ENCODE peak calls at places on chromosomes 11 and 22, in five cellular contexts. V is brain microvascular endothelial cell, Q is mesendoderm, B is neural progenitor cell, S is mammary epithelial cell. Z is an unnamed sample.

GRCh38 chr11:104728927-104729326 is 169.3 kb downstream of the CASP12 start:
- DNase-seq in V (no peak), Q (peak; percentile 61), B (no peak), S (no peak), Z (no peak)

GRCh38 chr22:39917091-39917703 is 16.3 kb downstream of the GRAP2 start:
- DNase-seq in V (no peak), Q (no peak), B (no peak), S (no peak), Z (no peak)

GRCh38 chr11:68840661-68841653 is 759 bp downstream of the CPT1A start:
- DNase-seq in V (no peak), Q (no peak), B (peak; percentile 34), S (no peak), Z (peak; percentile 77)

GRCh38 chr11:132858203-132858602 is 674.1 kb downstream of the OPCML start:
- DNase-seq in V (peak; percentile 61), Q (peak; percentile 91), B (peak; percentile 37), S (peak; percentile 42), Z (no peak)

GRCh38 chr11:10651579-10652361 is 41.8 kb downstream of the IRAG1 start:
- DNase-seq in V (no peak), Q (no peak), B (no peak), S (no peak), Z (peak; percentile 25)

GRCh38 chr22:41687901-41688364 is 734 bp downstream of the SNU13 start:
- DNase-seq in V (no peak), Q (peak; percentile 59), B (peak; percentile 54), S (peak; percentile 35), Z (peak; percentile 30)

GRCh38 chr22:26064048-26064447 is 105.2 kb upstream of the SEZ6L start:
- DNase-seq in V (no peak), Q (no peak), B (no peak), S (no peak), Z (no peak)

GRCh38 chr22:44702479-44703219 is 645 bp downstream of the PRR5 start:
- DNase-seq in V (peak; percentile 17), Q (peak; percentile 40), B (peak; percentile 82), S (peak; percentile 36), Z (no peak)

GRCh38 chr11:82890941-82891340 is 9.3 kb downstream of the PRCP start:
- DNase-seq in V (no peak), Q (no peak), B (no peak), S (no peak), Z (no peak)

GRCh38 chr22:18031670-18032454 is 7.5 kb upstream of the MICAL3 start:
- DNase-seq in V (peak; percentile 85), Q (peak; percentile 48), B (no peak), S (peak; percentile 97), Z (no peak)

GRCh38 chr11:93718057-93718563 is 23.2 kb downstream of the TAF1D start:
- DNase-seq in V (no peak), Q (peak; percentile 69), B (no peak), S (no peak), Z (no peak)

GRCh38 chr11:35082322-35083180 is 56.4 kb upstream of the CD44 start:
- DNase-seq in V (peak; percentile 89), Q (peak; percentile 94), B (peak; percentile 24), S (peak; percentile 86), Z (peak; percentile 78)

GRCh38 chr22:36636916-36637315 is 66.6 kb downstream of the CACNG2 start:
- DNase-seq in V (no peak), Q (no peak), B (peak; percentile 54), S (no peak), Z (no peak)

GRCh38 chr22:30830907-30831306 is 136.2 kb downstream of the OSBP2 start:
- DNase-seq in V (peak; percentile 89), Q (peak; percentile 30), B (no peak), S (peak; percentile 97), Z (no peak)

GRCh38 chr22:30827646-30828045 is 133.0 kb downstream of the OSBP2 start:
- DNase-seq in V (no peak), Q (no peak), B (no peak), S (no peak), Z (no peak)

GRCh38 chr22:30826670-30827355 is 132.1 kb downstream of the OSBP2 start:
- DNase-seq in V (no peak), Q (no peak), B (no peak), S (no peak), Z (no peak)

GRCh38 chr22:30829901-30830550 is 135.4 kb downstream of the OSBP2 start:
- DNase-seq in V (peak; percentile 91), Q (no peak), B (no peak), S (peak; percentile 99), Z (no peak)

DNA sequence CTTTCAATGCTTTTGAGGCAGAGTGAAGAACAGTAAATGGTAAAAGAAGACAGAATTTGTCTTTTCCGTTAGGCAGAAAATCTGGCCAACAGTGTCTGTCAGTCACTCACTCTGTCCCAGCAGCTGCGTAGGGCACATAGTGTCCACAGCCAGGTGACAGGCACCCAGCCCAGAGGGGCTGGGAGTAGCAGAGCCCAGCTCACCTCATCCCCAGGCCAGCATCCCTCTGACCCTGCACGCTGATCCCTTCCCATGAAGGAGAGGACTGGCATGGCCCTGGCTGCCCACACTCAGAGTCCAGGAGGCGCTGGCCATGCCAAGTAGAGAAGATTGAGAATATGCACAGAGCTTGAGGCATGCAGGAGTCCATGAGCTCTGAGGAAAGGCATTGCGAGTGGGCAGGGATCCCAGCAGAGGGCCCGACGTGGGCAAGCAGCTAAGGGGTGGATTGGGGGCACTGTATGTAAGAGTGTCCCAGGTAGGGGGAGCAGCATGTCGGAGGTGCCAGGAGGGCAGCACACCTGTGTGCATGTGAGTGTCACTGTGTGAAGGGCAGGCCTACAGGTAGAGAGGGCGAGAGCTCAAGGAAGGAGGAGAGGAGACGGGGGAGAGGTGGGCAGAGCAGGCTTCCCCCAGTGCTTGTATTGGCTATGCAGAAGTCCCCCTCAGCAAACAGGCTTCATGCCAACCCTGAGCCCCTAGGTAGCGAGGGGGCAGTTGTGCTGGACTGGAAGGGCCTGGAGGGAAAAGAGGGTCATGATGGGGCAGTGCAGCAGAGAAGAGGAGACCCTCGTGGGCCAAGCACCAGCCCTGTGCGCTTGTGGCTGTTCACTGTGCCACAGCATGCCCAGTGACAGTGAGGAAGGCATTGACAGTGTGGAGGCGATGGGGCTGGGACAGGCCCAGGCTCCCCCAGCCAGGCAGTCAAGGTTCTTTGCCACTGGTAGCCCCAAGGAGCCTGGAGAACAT is 133.8 kb downstream of the OSBP2 start:
- DNase-seq in V (no peak), Q (no peak), B (no peak), S (no peak), Z (no peak)
- H3K27ac ChIP-seq in V (no peak overlapping the region), Q (no peak overlapping the region), B (no peak overlapping the region), S (no peak overlapping the region), Z (no peak overlapping the region)

GRCh38 chr22:19478086-19478392 is 954 bp downstream of the UFD1 start:
- DNase-seq in V (no peak), Q (no peak), B (no peak), S (no peak), Z (no peak)
- H3K4me3 ChIP-seq in V (peak overlapping the region; percentile 98), Q (peak overlapping the region; percentile 60), B (peak overlapping the region; percentile 77), S (peak overlapping the region; percentile 88), Z (peak overlapping the region; percentile 87)

GRCh38 chr11:57330029-57330428 is 5.3 kb upstream of the TNKS1BP1 start:
- DNase-seq in V (no peak), Q (no peak), B (no peak), S (no peak), Z (no peak)

GRCh38 chr11:57335023-57335342 is 709 bp downstream of the SSRP1 start:
- DNase-seq in V (no peak), Q (no peak), B (no peak), S (no peak), Z (no peak)

GRCh38 chr11:57331720-57332119 is 4.0 kb downstream of the SSRP1 start:
- DNase-seq in V (no peak), Q (no peak), B (no peak), S (no peak), Z (no peak)

GRCh38 chr11:57335343-57336110 is at the start of gene SSRP1:
- DNase-seq in V (peak; percentile 82), Q (peak; percentile 95), B (peak; percentile 93), S (peak; percentile 78), Z (peak; percentile 88)

GRCh38 chr11:57332694-57333440 is 2.8 kb downstream of the SSRP1 start:
- DNase-seq in V (no peak), Q (no peak), B (no peak), S (no peak), Z (no peak)
- H3K36me3 ChIP-seq in V (peaks cover 49% of the 10 kb centered on the region), Q (peaks cover 25% of the 10 kb centered on the region), B (peaks cover 5% of the 10 kb centered on the region), S (peaks cover 42% of the 10 kb centered on the region), Z (peaks cover 56% of the 10 kb centered on the region)

GRCh38 chr22:46968359-46968740 is 205.9 kb downstream of the TBC1D22A start:
- DNase-seq in V (no peak), Q (no peak), B (no peak), S (no peak), Z (no peak)
- H3K27ac ChIP-seq in V (no peak overlapping the region), Q (no peak overlapping the region), B (no peak overlapping the region), S (no peak overlapping the region), Z (no peak overlapping the region)

GRCh38 chr11:33828604-33829429 is 54.5 kb upstream of the FBXO3 start:
- DNase-seq in V (no peak), Q (no peak), B (peak; percentile 52), S (no peak), Z (no peak)

GRCh38 chr11:33832676-33833075 is 58.4 kb upstream of the FBXO3 start:
- DNase-seq in V (no peak), Q (no peak), B (no peak), S (no peak), Z (no peak)

GRCh38 chr11:33827206-33827605 is 52.9 kb upstream of the FBXO3 start:
- DNase-seq in V (no peak), Q (no peak), B (no peak), S (no peak), Z (no peak)

GRCh38 chr11:33830903-33831648 is 56.8 kb upstream of the FBXO3 start:
- DNase-seq in V (no peak), Q (no peak), B (no peak), S (peak; percentile 75), Z (no peak)

DNA sequence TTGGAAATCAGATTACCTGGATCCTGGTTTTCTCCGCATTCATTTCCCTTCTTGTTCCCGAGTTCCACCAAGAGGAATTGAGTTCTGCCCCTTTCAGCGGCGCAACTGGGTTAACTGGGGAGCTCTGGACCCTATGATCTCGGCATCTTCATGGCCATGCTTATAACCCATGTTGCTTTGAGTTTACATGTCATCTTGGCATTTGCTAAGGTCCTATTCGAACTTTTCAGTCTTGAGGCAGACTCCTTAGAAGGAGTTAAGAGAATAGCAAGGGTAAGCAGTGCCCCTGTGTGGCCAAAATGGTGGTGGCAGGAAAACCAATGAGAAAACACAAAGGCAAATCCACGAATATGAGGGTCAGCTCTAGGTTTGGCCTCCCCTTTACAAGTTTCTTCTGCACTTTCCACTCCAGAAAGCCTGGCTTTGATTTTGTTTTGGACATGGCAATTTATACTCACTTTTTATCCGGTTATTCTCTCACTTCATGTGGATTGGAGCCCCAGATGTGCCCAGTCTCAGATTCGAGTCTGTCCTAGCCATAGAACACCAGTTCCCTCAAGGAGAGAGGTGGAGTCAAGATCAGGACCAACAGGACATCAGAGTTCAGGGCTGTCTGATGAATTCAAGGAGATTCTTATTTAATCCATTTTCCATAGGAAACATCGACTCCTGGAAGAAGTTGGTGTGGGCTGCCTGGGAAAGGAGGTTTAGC is 55.3 kb upstream of the FBXO3 start:
- DNase-seq in V (peak; percentile 70), Q (peak; percentile 79), B (peak; percentile 78), S (peak; percentile 66), Z (no peak)
- H3K4me3 ChIP-seq in V (peak overlapping the region; percentile 56), Q (no peak overlapping the region), B (peak overlapping the region; percentile 54), S (peak overlapping the region; percentile 41), Z (peak overlapping the region; percentile 46)

GRCh38 chr11:76552987-76553386 is 108.2 kb downstream of the EMSY start:
- DNase-seq in V (no peak), Q (no peak), B (no peak), S (no peak), Z (no peak)
- H3K36me3 ChIP-seq in V (no peaks in the 10 kb centered on the region), Q (no peaks in the 10 kb centered on the region), B (peaks cover 5% of the 10 kb centered on the region), S (no peaks in the 10 kb centered on the region), Z (no peaks in the 10 kb centered on the region)